ENCODE peak calls at places on chromosomes 16 and 17, in seven cellular contexts. One of them, this sample, is unnamed.

GRCh38 chr16:2992383-2993081 is 12.3 kb upstream of the PKMYT1 start:
- DNase-seq in mesothelial cell of epicardium: no peak
- DNase-seq in fibroblast of villous mesenchyme: no peak
- DNase-seq in dorsolateral prefrontal cortex: no peak
- DNase-seq in fibroblast of mammary gland: no peak
- DNase-seq in type B pancreatic cell: no peak
- DNase-seq in K562: no peak
- DNase-seq in this sample: no peak

GRCh38 chr16:22184615-22184968 is 21.5 kb upstream of the EEF2K start:
- DNase-seq in fibroblast of villous mesenchyme: no peak
- DNase-seq in fibroblast of mammary gland: no peak
- DNase-seq in K562: no peak
- DNase-seq in mesothelial cell of epicardium: no peak
- DNase-seq in dorsolateral prefrontal cortex: no peak
- DNase-seq in type B pancreatic cell: no peak
- DNase-seq in this sample: no peak

GRCh38 chr16:69005641-69006355 is 99.7 kb upstream of the HAS3 start:
- DNase-seq in fibroblast of villous mesenchyme: no peak
- DNase-seq in type B pancreatic cell: no peak
- DNase-seq in K562: no peak
- DNase-seq in mesothelial cell of epicardium: no peak
- DNase-seq in fibroblast of mammary gland: no peak
- DNase-seq in dorsolateral prefrontal cortex: no peak
- DNase-seq in this sample: no peak

GRCh38 chr16:8963010-8963824 is 489 bp downstream of the USP7 start:
- DNase-seq in fibroblast of villous mesenchyme: no peak
- DNase-seq in fibroblast of mammary gland: no peak
- DNase-seq in type B pancreatic cell: no peak
- DNase-seq in mesothelial cell of epicardium: peak
- DNase-seq in dorsolateral prefrontal cortex: no peak
- DNase-seq in K562: peak
- DNase-seq in this sample: peak

GRCh38 chr16:16143038-16143763 is 80.1 kb downstream of the ABCC6 start:
- DNase-seq in K562: peak
- DNase-seq in type B pancreatic cell: no peak
- DNase-seq in fibroblast of villous mesenchyme: no peak
- DNase-seq in dorsolateral prefrontal cortex: no peak
- DNase-seq in fibroblast of mammary gland: no peak
- DNase-seq in mesothelial cell of epicardium: no peak
- DNase-seq in this sample: peak

GRCh38 chr17:73900516-73900915 is 256.3 kb upstream of the SDK2 start:
- DNase-seq in mesothelial cell of epicardium: no peak
- DNase-seq in K562: no peak
- DNase-seq in fibroblast of mammary gland: no peak
- DNase-seq in type B pancreatic cell: peak
- DNase-seq in fibroblast of villous mesenchyme: no peak
- DNase-seq in dorsolateral prefrontal cortex: no peak
- DNase-seq in this sample: no peak

GRCh38 chr16:81873843-81874752 is 95.0 kb downstream of the PLCG2 start:
- DNase-seq in K562: peak
- DNase-seq in type B pancreatic cell: no peak
- DNase-seq in fibroblast of mammary gland: peak
- DNase-seq in dorsolateral prefrontal cortex: no peak
- DNase-seq in fibroblast of villous mesenchyme: peak
- DNase-seq in mesothelial cell of epicardium: peak
- DNase-seq in this sample: peak

GRCh38 chr17:30824002-30824355 is 513 bp downstream of the CRLF3 start:
- DNase-seq in type B pancreatic cell: no peak
- DNase-seq in mesothelial cell of epicardium: no peak
- DNase-seq in fibroblast of villous mesenchyme: no peak
- DNase-seq in dorsolateral prefrontal cortex: no peak
- DNase-seq in fibroblast of mammary gland: no peak
- DNase-seq in K562: peak
- DNase-seq in this sample: peak

GRCh38 chr16:11966173-11966572 is 1.2 kb downstream of the TNFRSF17 start:
- DNase-seq in type B pancreatic cell: no peak
- DNase-seq in fibroblast of mammary gland: no peak
- DNase-seq in mesothelial cell of epicardium: no peak
- DNase-seq in K562: no peak
- DNase-seq in dorsolateral prefrontal cortex: no peak
- DNase-seq in fibroblast of villous mesenchyme: no peak
- DNase-seq in this sample: no peak

GRCh38 chr16:70523013-70523620 is at the start of gene COG4:
- DNase-seq in type B pancreatic cell: peak
- DNase-seq in K562: peak
- DNase-seq in fibroblast of mammary gland: peak
- DNase-seq in dorsolateral prefrontal cortex: peak
- DNase-seq in mesothelial cell of epicardium: peak
- DNase-seq in fibroblast of villous mesenchyme: peak
- DNase-seq in this sample: peak

GRCh38 chr16:48022496-48022895 is 133.3 kb downstream of the ABCC12 start:
- DNase-seq in mesothelial cell of epicardium: no peak
- DNase-seq in fibroblast of villous mesenchyme: no peak
- DNase-seq in type B pancreatic cell: no peak
- DNase-seq in K562: no peak
- DNase-seq in fibroblast of mammary gland: no peak
- DNase-seq in dorsolateral prefrontal cortex: no peak
- DNase-seq in this sample: no peak

GRCh38 chr17:67032985-67033384 is 11.4 kb upstream of the CACNG1 start:
- DNase-seq in K562: no peak
- DNase-seq in fibroblast of villous mesenchyme: no peak
- DNase-seq in mesothelial cell of epicardium: no peak
- DNase-seq in dorsolateral prefrontal cortex: no peak
- DNase-seq in fibroblast of mammary gland: no peak
- DNase-seq in type B pancreatic cell: no peak
- DNase-seq in this sample: no peak

GRCh38 chr17:54771409-54771808 is 129.2 kb upstream of the TOM1L1 start:
- DNase-seq in type B pancreatic cell: no peak
- DNase-seq in fibroblast of villous mesenchyme: no peak
- DNase-seq in mesothelial cell of epicardium: no peak
- DNase-seq in K562: no peak
- DNase-seq in dorsolateral prefrontal cortex: no peak
- DNase-seq in fibroblast of mammary gland: no peak
- DNase-seq in this sample: no peak

GRCh38 chr16:27237229-27238015 is 31.1 kb downstream of the NSMCE1 start:
- DNase-seq in K562: no peak
- DNase-seq in dorsolateral prefrontal cortex: no peak
- DNase-seq in fibroblast of villous mesenchyme: no peak
- DNase-seq in mesothelial cell of epicardium: no peak
- DNase-seq in type B pancreatic cell: no peak
- DNase-seq in fibroblast of mammary gland: no peak
- DNase-seq in this sample: peak

DNA sequence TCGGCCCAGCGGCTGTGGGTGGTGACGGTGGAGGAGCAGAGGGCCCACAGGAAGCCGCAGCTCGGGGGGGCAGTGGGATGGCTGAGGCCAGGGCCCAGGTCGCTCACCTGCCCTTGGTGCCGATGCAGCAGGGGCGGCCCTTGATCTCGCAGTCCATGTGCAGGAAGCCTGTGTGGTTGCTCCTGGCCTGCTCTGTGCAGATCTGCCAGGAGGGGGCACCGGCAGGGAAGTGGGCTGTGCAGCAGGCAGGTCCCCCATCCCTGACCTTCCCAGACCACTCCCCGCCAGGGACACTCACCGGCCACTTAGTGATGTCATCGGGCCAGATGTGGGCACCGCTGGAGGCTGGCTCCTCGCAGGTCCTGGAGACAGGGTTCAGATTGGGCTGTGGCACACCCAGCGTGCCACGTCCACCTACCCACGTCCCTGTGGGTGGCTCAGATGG is 6.2 kb downstream of the AANAT start:
- DNase-seq in fibroblast of mammary gland: no peak
- DNase-seq in dorsolateral prefrontal cortex: no peak
- DNase-seq in fibroblast of villous mesenchyme: no peak
- DNase-seq in type B pancreatic cell: no peak
- DNase-seq in K562: no peak
- DNase-seq in mesothelial cell of epicardium: no peak
- DNase-seq in this sample: peak
- TF ChIP-seq CTCF in fibroblast of mammary gland: peak
- TF ChIP-seq CTCF in dorsolateral prefrontal cortex: no peak
- TF ChIP-seq CTCF in fibroblast of villous mesenchyme: peak
- TF ChIP-seq CTCF in type B pancreatic cell: peak
- TF ChIP-seq CTCF in K562: peak
- TF ChIP-seq CTCF in mesothelial cell of epicardium: no peak
- TF ChIP-seq CTCF in this sample: peak

GRCh38 chr17:77892031-77892430 is 66.5 kb upstream of the TNRC6C start:
- DNase-seq in fibroblast of villous mesenchyme: no peak
- DNase-seq in mesothelial cell of epicardium: no peak
- DNase-seq in fibroblast of mammary gland: no peak
- DNase-seq in K562: no peak
- DNase-seq in dorsolateral prefrontal cortex: no peak
- DNase-seq in type B pancreatic cell: no peak
- DNase-seq in this sample: no peak

GRCh38 chr17:77892469-77893143 is 65.9 kb upstream of the TNRC6C start:
- DNase-seq in dorsolateral prefrontal cortex: no peak
- DNase-seq in mesothelial cell of epicardium: no peak
- DNase-seq in fibroblast of villous mesenchyme: no peak
- DNase-seq in K562: peak
- DNase-seq in type B pancreatic cell: no peak
- DNase-seq in fibroblast of mammary gland: no peak
- DNase-seq in this sample: peak

GRCh38 chr17:77890771-77891170 is 67.7 kb upstream of the TNRC6C start:
- DNase-seq in fibroblast of villous mesenchyme: no peak
- DNase-seq in mesothelial cell of epicardium: no peak
- DNase-seq in fibroblast of mammary gland: no peak
- DNase-seq in K562: no peak
- DNase-seq in type B pancreatic cell: no peak
- DNase-seq in dorsolateral prefrontal cortex: no peak
- DNase-seq in this sample: no peak

GRCh38 chr17:77889866-77890760 is 68.4 kb upstream of the TNRC6C start:
- DNase-seq in dorsolateral prefrontal cortex: no peak
- DNase-seq in fibroblast of mammary gland: no peak
- DNase-seq in mesothelial cell of epicardium: no peak
- DNase-seq in fibroblast of villous mesenchyme: no peak
- DNase-seq in type B pancreatic cell: no peak
- DNase-seq in K562: no peak
- DNase-seq in this sample: no peak

DNA sequence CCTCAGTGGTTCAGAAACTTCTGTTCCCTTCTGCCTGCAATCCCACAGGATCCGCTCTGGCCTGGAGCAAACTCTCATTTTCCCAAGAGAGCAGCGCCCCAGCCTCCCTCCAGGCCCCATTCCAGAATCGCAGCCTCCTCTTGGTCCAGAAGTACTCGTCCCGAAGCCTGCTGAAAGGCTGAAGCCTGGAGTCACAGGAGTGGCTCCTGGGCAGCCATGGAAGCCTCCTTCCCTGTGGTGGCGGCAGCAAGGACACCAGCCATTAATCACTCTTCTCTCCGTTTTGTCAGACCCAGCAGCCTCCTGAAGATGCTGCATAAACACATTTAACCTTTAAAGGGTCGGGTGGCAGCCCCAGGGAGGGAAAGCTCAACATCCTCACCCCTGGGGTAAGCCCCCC is 66.9 kb upstream of the TNRC6C start:
- DNase-seq in K562: no peak
- DNase-seq in dorsolateral prefrontal cortex: no peak
- DNase-seq in fibroblast of villous mesenchyme: no peak
- DNase-seq in mesothelial cell of epicardium: no peak
- DNase-seq in type B pancreatic cell: no peak
- DNase-seq in fibroblast of mammary gland: no peak
- DNase-seq in this sample: no peak
- TF ChIP-seq CTCF in K562: no peak
- TF ChIP-seq CTCF in dorsolateral prefrontal cortex: no peak
- TF ChIP-seq CTCF in fibroblast of villous mesenchyme: no peak
- TF ChIP-seq CTCF in mesothelial cell of epicardium: no peak
- TF ChIP-seq CTCF in type B pancreatic cell: no peak
- TF ChIP-seq CTCF in fibroblast of mammary gland: no peak
- TF ChIP-seq CTCF in this sample: no peak

GRCh38 chr17:43431741-43432523 is 33.1 kb downstream of the ARL4D start:
- DNase-seq in K562: no peak
- DNase-seq in fibroblast of villous mesenchyme: peak
- DNase-seq in type B pancreatic cell: no peak
- DNase-seq in mesothelial cell of epicardium: no peak
- DNase-seq in dorsolateral prefrontal cortex: no peak
- DNase-seq in fibroblast of mammary gland: peak
- DNase-seq in this sample: no peak

GRCh38 chr17:43427362-43428043 is 28.7 kb downstream of the ARL4D start:
- DNase-seq in dorsolateral prefrontal cortex: no peak
- DNase-seq in fibroblast of mammary gland: no peak
- DNase-seq in K562: no peak
- DNase-seq in type B pancreatic cell: no peak
- DNase-seq in fibroblast of villous mesenchyme: no peak
- DNase-seq in mesothelial cell of epicardium: no peak
- DNase-seq in this sample: no peak

GRCh38 chr17:43423777-43424455 is 25.1 kb downstream of the ARL4D start:
- DNase-seq in dorsolateral prefrontal cortex: no peak
- DNase-seq in fibroblast of villous mesenchyme: no peak
- DNase-seq in K562: no peak
- DNase-seq in type B pancreatic cell: no peak
- DNase-seq in fibroblast of mammary gland: no peak
- DNase-seq in mesothelial cell of epicardium: no peak
- DNase-seq in this sample: no peak

GRCh38 chr17:43430936-43431649 is 32.3 kb downstream of the ARL4D start:
- DNase-seq in fibroblast of mammary gland: no peak
- DNase-seq in fibroblast of villous mesenchyme: no peak
- DNase-seq in mesothelial cell of epicardium: no peak
- DNase-seq in K562: no peak
- DNase-seq in dorsolateral prefrontal cortex: no peak
- DNase-seq in type B pancreatic cell: no peak
- DNase-seq in this sample: no peak

GRCh38 chr17:43428524-43428923 is 29.7 kb downstream of the ARL4D start:
- DNase-seq in fibroblast of villous mesenchyme: no peak
- DNase-seq in type B pancreatic cell: no peak
- DNase-seq in dorsolateral prefrontal cortex: no peak
- DNase-seq in fibroblast of mammary gland: no peak
- DNase-seq in mesothelial cell of epicardium: no peak
- DNase-seq in K562: no peak
- DNase-seq in this sample: no peak
- TF ChIP-seq CTCF in fibroblast of villous mesenchyme: peak
- TF ChIP-seq CTCF in type B pancreatic cell: peak
- TF ChIP-seq CTCF in dorsolateral prefrontal cortex: no peak
- TF ChIP-seq CTCF in fibroblast of mammary gland: peak
- TF ChIP-seq CTCF in mesothelial cell of epicardium: no peak
- TF ChIP-seq CTCF in K562: no peak
- TF ChIP-seq CTCF in this sample: no peak

DNA sequence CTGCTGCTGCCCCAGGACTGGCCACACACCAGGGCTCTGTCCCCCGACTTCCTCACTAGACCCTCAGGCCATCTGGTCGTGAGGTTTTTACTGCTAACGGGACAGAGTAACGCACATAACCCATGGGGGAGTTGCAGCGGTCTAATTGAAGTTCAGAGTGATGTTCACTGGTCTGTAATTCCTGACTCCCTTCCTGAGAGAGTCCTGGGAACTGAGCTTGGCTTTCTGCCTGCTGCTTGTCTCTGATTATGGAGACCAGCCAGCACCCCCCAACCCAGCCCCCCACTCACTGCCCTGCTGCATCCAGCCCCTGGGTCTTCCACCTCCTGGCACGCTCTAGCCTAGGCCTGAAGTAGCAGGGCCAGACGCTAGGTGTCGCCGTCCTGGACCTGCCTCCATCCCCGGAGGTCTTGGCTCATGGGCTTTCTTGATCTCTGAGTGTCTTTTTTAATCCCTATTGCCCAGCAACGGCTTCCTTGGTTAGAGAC is 192.9 kb downstream of the CCDC182 start:
- DNase-seq in type B pancreatic cell: no peak
- DNase-seq in mesothelial cell of epicardium: peak
- DNase-seq in fibroblast of villous mesenchyme: peak
- DNase-seq in dorsolateral prefrontal cortex: no peak
- DNase-seq in fibroblast of mammary gland: peak
- DNase-seq in K562: peak
- DNase-seq in this sample: peak
- TF ChIP-seq CTCF in type B pancreatic cell: peak
- TF ChIP-seq CTCF in mesothelial cell of epicardium: peak
- TF ChIP-seq CTCF in fibroblast of villous mesenchyme: peak
- TF ChIP-seq CTCF in dorsolateral prefrontal cortex: peak
- TF ChIP-seq CTCF in fibroblast of mammary gland: peak
- TF ChIP-seq CTCF in K562: peak
- TF ChIP-seq CTCF in this sample: peak

This sample was measured in endothelial cell.